ENCODE peak calls at places on chromosomes 5 and 9, in seven cellular contexts. One of them, this sample, is unnamed.

GRCh38 chr9:6641073-6641455 is 4.5 kb downstream of the GLDC start:
- DNase-seq in neural progenitor cell: no peak
- DNase-seq in tibial artery: no peak
- DNase-seq in GM23248: no peak
- DNase-seq in OCI-LY7: no peak
- DNase-seq in AG04449: no peak
- DNase-seq in Peyer's patch: no peak
- DNase-seq in this sample: no peak

GRCh38 chr5:151319334-151319733 is 15.8 kb upstream of the SLC36A3 start:
- DNase-seq in neural progenitor cell: no peak
- DNase-seq in tibial artery: no peak
- DNase-seq in GM23248: peak; percentile 39
- DNase-seq in OCI-LY7: peak; percentile 65
- DNase-seq in AG04449: no peak
- DNase-seq in Peyer's patch: peak; percentile 49
- DNase-seq in this sample: no peak

GRCh38 chr9:131704195-131704983 is 35.5 kb downstream of the RAPGEF1 start:
- DNase-seq in neural progenitor cell: no peak
- DNase-seq in tibial artery: no peak
- DNase-seq in GM23248: no peak
- DNase-seq in OCI-LY7: no peak
- DNase-seq in AG04449: no peak
- DNase-seq in Peyer's patch: peak; percentile 34
- DNase-seq in this sample: peak; percentile 62

GRCh38 chr5:63963926-63964325 is 1.7 kb upstream of the HTR1A start:
- DNase-seq in neural progenitor cell: no peak
- DNase-seq in tibial artery: no peak
- DNase-seq in GM23248: no peak
- DNase-seq in OCI-LY7: no peak
- DNase-seq in AG04449: no peak
- DNase-seq in Peyer's patch: no peak
- DNase-seq in this sample: no peak

GRCh38 chr9:15606667-15607472 is 54.0 kb downstream of the CCDC171 start:
- DNase-seq in neural progenitor cell: peak; percentile 30
- DNase-seq in tibial artery: no peak
- DNase-seq in GM23248: peak; percentile 43
- DNase-seq in OCI-LY7: peak; percentile 70
- DNase-seq in AG04449: no peak
- DNase-seq in Peyer's patch: no peak
- DNase-seq in this sample: no peak

GRCh38 chr9:13461588-13461987 is 182.1 kb upstream of the MPDZ start:
- DNase-seq in neural progenitor cell: no peak
- DNase-seq in tibial artery: no peak
- DNase-seq in GM23248: no peak
- DNase-seq in OCI-LY7: no peak
- DNase-seq in AG04449: no peak
- DNase-seq in Peyer's patch: no peak
- DNase-seq in this sample: no peak

GRCh38 chr9:76725181-76725580 is 39.1 kb upstream of the PCA3 start:
- DNase-seq in neural progenitor cell: no peak
- DNase-seq in tibial artery: no peak
- DNase-seq in GM23248: no peak
- DNase-seq in OCI-LY7: no peak
- DNase-seq in AG04449: no peak
- DNase-seq in Peyer's patch: no peak
- DNase-seq in this sample: no peak

GRCh38 chr9:99387416-99387815 is 165.3 kb downstream of the SEC61B start:
- DNase-seq in neural progenitor cell: no peak
- DNase-seq in tibial artery: no peak
- DNase-seq in GM23248: no peak
- DNase-seq in OCI-LY7: no peak
- DNase-seq in AG04449: no peak
- DNase-seq in Peyer's patch: no peak
- DNase-seq in this sample: no peak

GRCh38 chr5:43627028-43627427 is 24.0 kb downstream of the NNT start:
- DNase-seq in neural progenitor cell: peak; percentile 71
- DNase-seq in tibial artery: no peak
- DNase-seq in GM23248: peak; percentile 73
- DNase-seq in OCI-LY7: peak; percentile 31
- DNase-seq in AG04449: no peak
- DNase-seq in Peyer's patch: no peak
- DNase-seq in this sample: no peak

GRCh38 chr5:80931423-80931822 is 28.7 kb upstream of the RASGRF2 start:
- DNase-seq in neural progenitor cell: no peak
- DNase-seq in tibial artery: no peak
- DNase-seq in GM23248: no peak
- DNase-seq in OCI-LY7: no peak
- DNase-seq in AG04449: no peak
- DNase-seq in Peyer's patch: no peak
- DNase-seq in this sample: no peak

GRCh38 chr5:135375040-135375439 is 24.0 kb downstream of the MACROH2A1 start:
- DNase-seq in neural progenitor cell: no peak
- DNase-seq in tibial artery: no peak
- DNase-seq in GM23248: peak; percentile 62
- DNase-seq in OCI-LY7: no peak
- DNase-seq in AG04449: no peak
- DNase-seq in Peyer's patch: no peak
- DNase-seq in this sample: no peak

GRCh38 chr5:115309751-115310370 is 13.4 kb upstream of the CCDC112 start:
- DNase-seq in neural progenitor cell: peak; percentile 18
- DNase-seq in tibial artery: no peak
- DNase-seq in GM23248: peak; percentile 61
- DNase-seq in OCI-LY7: peak; percentile 50
- DNase-seq in AG04449: no peak
- DNase-seq in Peyer's patch: no peak
- DNase-seq in this sample: no peak

GRCh38 chr5:55865831-55866230 is 14.7 kb downstream of the IL31RA start:
- DNase-seq in neural progenitor cell: peak; percentile 10
- DNase-seq in tibial artery: no peak
- DNase-seq in GM23248: peak; percentile 48
- DNase-seq in OCI-LY7: no peak
- DNase-seq in AG04449: no peak
- DNase-seq in Peyer's patch: no peak
- DNase-seq in this sample: no peak

GRCh38 chr9:113454914-113455761 is 8.4 kb upstream of the RGS3 start:
- DNase-seq in neural progenitor cell: peak; percentile 37
- DNase-seq in tibial artery: peak; percentile 83
- DNase-seq in GM23248: peak; percentile 91
- DNase-seq in OCI-LY7: peak; percentile 21
- DNase-seq in AG04449: peak; percentile 67
- DNase-seq in Peyer's patch: peak; percentile 68
- DNase-seq in this sample: no peak

GRCh38 chr9:106288689-106289088 is 574.3 kb upstream of the ZNF462 start:
- DNase-seq in neural progenitor cell: no peak
- DNase-seq in tibial artery: no peak
- DNase-seq in GM23248: no peak
- DNase-seq in OCI-LY7: no peak
- DNase-seq in AG04449: no peak
- DNase-seq in Peyer's patch: no peak
- DNase-seq in this sample: no peak

GRCh38 chr9:134564431-134565170 is 77.0 kb upstream of the COL5A1 start:
- DNase-seq in neural progenitor cell: no peak
- DNase-seq in tibial artery: no peak
- DNase-seq in GM23248: peak; percentile 94
- DNase-seq in OCI-LY7: no peak
- DNase-seq in AG04449: peak; percentile 73
- DNase-seq in Peyer's patch: peak; percentile 7
- DNase-seq in this sample: no peak

GRCh38 chr9:87109851-87110250 is 162.5 kb upstream of the GAS1 start:
- DNase-seq in neural progenitor cell: no peak
- DNase-seq in tibial artery: no peak
- DNase-seq in GM23248: peak; percentile 61
- DNase-seq in OCI-LY7: no peak
- DNase-seq in AG04449: peak; percentile 81
- DNase-seq in Peyer's patch: no peak
- DNase-seq in this sample: no peak

GRCh38 chr9:13786131-13786530 is 506.6 kb upstream of the MPDZ start:
- DNase-seq in neural progenitor cell: no peak
- DNase-seq in tibial artery: peak; percentile 68
- DNase-seq in GM23248: peak; percentile 32
- DNase-seq in OCI-LY7: no peak
- DNase-seq in AG04449: no peak
- DNase-seq in Peyer's patch: no peak
- DNase-seq in this sample: no peak

GRCh38 chr9:18447131-18447530 is 26.8 kb upstream of the ADAMTSL1 start:
- DNase-seq in neural progenitor cell: no peak
- DNase-seq in tibial artery: no peak
- DNase-seq in GM23248: peak; percentile 65
- DNase-seq in OCI-LY7: no peak
- DNase-seq in AG04449: no peak
- DNase-seq in Peyer's patch: no peak
- DNase-seq in this sample: peak; percentile 85

GRCh38 chr9:27750571-27750970 is 177.3 kb upstream of the C9orf72 start:
- DNase-seq in neural progenitor cell: peak; percentile 12
- DNase-seq in tibial artery: no peak
- DNase-seq in GM23248: no peak
- DNase-seq in OCI-LY7: no peak
- DNase-seq in AG04449: no peak
- DNase-seq in Peyer's patch: no peak
- DNase-seq in this sample: no peak

GRCh38 chr9:134305533-134305932 is 20.7 kb upstream of the RXRA start:
- DNase-seq in neural progenitor cell: no peak
- DNase-seq in tibial artery: no peak
- DNase-seq in GM23248: no peak
- DNase-seq in OCI-LY7: no peak
- DNase-seq in AG04449: no peak
- DNase-seq in Peyer's patch: no peak
- DNase-seq in this sample: no peak

GRCh38 chr9:74458832-74459231 is 38.3 kb upstream of the RORB start:
- DNase-seq in neural progenitor cell: no peak
- DNase-seq in tibial artery: no peak
- DNase-seq in GM23248: no peak
- DNase-seq in OCI-LY7: no peak
- DNase-seq in AG04449: no peak
- DNase-seq in Peyer's patch: no peak
- DNase-seq in this sample: no peak

GRCh38 chr9:19127881-19128719 is 808 bp upstream of the PLIN2 start:
- DNase-seq in neural progenitor cell: peak; percentile 77
- DNase-seq in tibial artery: peak; percentile 69
- DNase-seq in GM23248: peak; percentile 69
- DNase-seq in OCI-LY7: no peak
- DNase-seq in AG04449: no peak
- DNase-seq in Peyer's patch: peak; percentile 66
- DNase-seq in this sample: peak; percentile 53

GRCh38 chr5:145979270-145980223 is 43.2 kb downstream of the SH3RF2 start:
- DNase-seq in neural progenitor cell: no peak
- DNase-seq in tibial artery: no peak
- DNase-seq in GM23248: no peak
- DNase-seq in OCI-LY7: no peak
- DNase-seq in AG04449: no peak
- DNase-seq in Peyer's patch: peak; percentile 67
- DNase-seq in this sample: no peak

DNA sequence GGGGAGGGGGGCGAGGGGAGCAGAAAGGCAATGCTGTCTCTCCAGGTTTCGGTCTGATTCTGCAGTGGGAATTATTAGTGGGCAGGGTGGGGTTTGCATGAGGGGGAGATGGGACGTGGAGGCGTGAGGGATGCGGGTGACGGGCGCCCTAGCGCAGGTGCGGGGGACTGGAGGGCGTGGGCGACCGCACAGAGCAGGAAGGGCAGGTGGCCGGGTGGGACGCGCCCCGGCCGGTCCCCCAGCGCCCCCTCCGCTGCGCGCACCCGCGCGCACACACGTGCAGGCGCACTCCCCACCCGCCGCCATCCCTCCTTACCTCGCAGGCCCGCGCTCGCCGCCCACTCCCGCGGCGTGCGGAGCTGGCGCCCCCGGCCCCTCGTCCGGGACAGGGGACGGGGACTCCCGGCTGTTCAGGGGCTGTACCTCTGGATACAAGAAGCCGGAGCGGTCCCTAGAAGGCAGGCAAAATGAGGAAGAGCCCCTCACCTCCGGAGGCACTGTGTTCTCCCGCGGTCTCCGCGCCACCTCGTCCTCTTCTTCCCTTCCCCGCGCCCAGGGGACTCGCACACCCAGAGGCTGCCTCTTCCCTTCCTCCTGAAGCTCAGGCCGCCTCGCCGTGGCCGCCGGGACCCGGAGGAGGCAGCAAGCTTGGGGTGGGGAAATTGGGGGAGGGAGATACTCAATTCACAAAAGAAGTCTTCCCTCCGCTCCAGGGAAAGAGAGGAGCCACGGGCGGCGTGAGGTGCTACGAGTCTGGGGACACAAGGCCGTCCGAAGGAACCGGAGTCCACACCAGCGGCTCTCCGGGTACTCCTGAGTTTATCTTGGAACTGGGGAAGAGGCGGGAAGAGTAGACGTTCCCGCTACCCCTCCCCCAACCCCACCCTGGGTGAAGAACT is 1.3 kb upstream of the GABRB2 start:
- DNase-seq in neural progenitor cell: peak; percentile 48
- DNase-seq in tibial artery: no peak
- DNase-seq in GM23248: peak; percentile 2
- DNase-seq in OCI-LY7: peak; percentile 29
- DNase-seq in AG04449: no peak
- DNase-seq in Peyer's patch: no peak
- DNase-seq in this sample: peak; percentile 81
- H3K4me3 ChIP-seq in neural progenitor cell: peak overlapping the region; percentile 79
- H3K4me3 ChIP-seq in tibial artery: peak overlapping the region; percentile 48
- H3K4me3 ChIP-seq in GM23248: no peak overlapping the region
- H3K4me3 ChIP-seq in OCI-LY7: peak overlapping the region; percentile 92
- H3K4me3 ChIP-seq in AG04449: no peak overlapping the region
- H3K4me3 ChIP-seq in Peyer's patch: peak overlapping the region; percentile 55
- H3K4me3 ChIP-seq in this sample: peak overlapping the region; percentile 4

GRCh38 chr5:96124589-96124988 is 162.9 kb upstream of the ELL2 start:
- DNase-seq in neural progenitor cell: no peak
- DNase-seq in tibial artery: no peak
- DNase-seq in GM23248: peak; percentile 37
- DNase-seq in OCI-LY7: no peak
- DNase-seq in AG04449: no peak
- DNase-seq in Peyer's patch: no peak
- DNase-seq in this sample: no peak
- H3K4me3 ChIP-seq in neural progenitor cell: no peak overlapping the region
- H3K4me3 ChIP-seq in tibial artery: no peak overlapping the region
- H3K4me3 ChIP-seq in GM23248: no peak overlapping the region
- H3K4me3 ChIP-seq in OCI-LY7: no peak overlapping the region
- H3K4me3 ChIP-seq in AG04449: no peak overlapping the region
- H3K4me3 ChIP-seq in Peyer's patch: no peak overlapping the region
- H3K4me3 ChIP-seq in this sample: no peak overlapping the region

DNA sequence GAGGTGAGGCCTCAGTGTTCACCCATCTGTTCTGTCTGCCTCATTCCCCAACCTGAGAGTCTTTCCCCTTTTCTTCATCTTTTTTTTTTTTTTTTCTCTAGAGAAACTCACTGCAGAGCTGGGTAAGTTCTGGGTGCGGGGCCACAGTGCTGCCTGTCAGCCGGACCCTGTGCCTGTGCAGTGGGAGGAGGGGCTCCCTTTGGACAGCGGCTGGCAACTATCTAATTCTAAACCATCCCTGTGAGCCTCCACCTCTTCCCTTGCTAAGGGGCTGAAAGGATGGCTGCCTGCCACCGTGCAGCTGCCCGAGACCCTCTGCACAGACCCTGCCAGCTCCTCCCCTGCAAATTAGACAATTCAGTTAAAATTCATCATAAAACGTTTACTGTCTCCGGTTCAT is 14.1 kb downstream of the BTNL9 start:
- DNase-seq in neural progenitor cell: peak; percentile 31
- DNase-seq in tibial artery: no peak
- DNase-seq in GM23248: no peak
- DNase-seq in OCI-LY7: no peak
- DNase-seq in AG04449: no peak
- DNase-seq in Peyer's patch: no peak
- DNase-seq in this sample: no peak
- H3K4me3 ChIP-seq in neural progenitor cell: peak overlapping the region; percentile 69
- H3K4me3 ChIP-seq in tibial artery: peak overlapping the region; percentile 57
- H3K4me3 ChIP-seq in GM23248: no peak overlapping the region
- H3K4me3 ChIP-seq in OCI-LY7: peak overlapping the region; percentile 84
- H3K4me3 ChIP-seq in AG04449: no peak overlapping the region
- H3K4me3 ChIP-seq in Peyer's patch: peak overlapping the region; percentile 57
- H3K4me3 ChIP-seq in this sample: no peak overlapping the region

GRCh38 chr5:177515580-177515979 is 1.2 kb downstream of the DDX41 start:
- DNase-seq in neural progenitor cell: no peak
- DNase-seq in tibial artery: no peak
- DNase-seq in GM23248: no peak
- DNase-seq in OCI-LY7: no peak
- DNase-seq in AG04449: no peak
- DNase-seq in Peyer's patch: no peak
- DNase-seq in this sample: no peak
- H3K4me3 ChIP-seq in neural progenitor cell: peak overlapping the region; percentile 73
- H3K4me3 ChIP-seq in tibial artery: peak overlapping the region; percentile 89
- H3K4me3 ChIP-seq in GM23248: peak overlapping the region; percentile 87
- H3K4me3 ChIP-seq in OCI-LY7: peak overlapping the region; percentile 92
- H3K4me3 ChIP-seq in AG04449: peak overlapping the region; percentile 100
- H3K4me3 ChIP-seq in Peyer's patch: peak overlapping the region; percentile 88
- H3K4me3 ChIP-seq in this sample: no peak overlapping the region

This sample was measured in lower leg skin.